ENCODE peak calls at places on chromosomes 13 and 19, in nine cellular contexts. X is Peyer's patch; Y is IMR-90; G is body of pancreas; E is tibial artery; U is heart right ventricle; N is naive thymus-derived CD4-positive, alpha-beta T cell; V is psoas muscle; W is fibroblast of lung. A is an unnamed sample. For H3K4me1, the result is how much of the 10 kb centered on the place peaks cover.

GRCh38 chr13:44879452-44880058 is 109.7 kb downstream of the NUFIP1 start:
- DNase-seq in X (no peak), Y (peak), G (peak), E (no peak), U (no peak), N (peak), V (no peak), W (peak), A (no peak)

GRCh38 chr13:37014609-37015008 is 14.0 kb downstream of the EXOSC8 start:
- DNase-seq in X (no peak), Y (peak), G (no peak), E (no peak), U (no peak), N (no peak), V (no peak), W (peak), A (no peak)

GRCh38 chr13:93183302-93183701 is 43.3 kb upstream of the GPC6 start:
- DNase-seq in X (no peak), Y (no peak), G (no peak), E (no peak), U (no peak), N (no peak), V (no peak), W (no peak), A (no peak)

GRCh38 chr19:46753420-46754155 is 7.3 kb upstream of the STRN4 start:
- DNase-seq in X (peak), Y (no peak), G (peak), E (no peak), U (peak), N (peak), V (peak), W (no peak), A (peak)

GRCh38 chr19:4191044-4191443 is 8.6 kb downstream of the ANKRD24 start:
- DNase-seq in X (no peak), Y (no peak), G (no peak), E (no peak), U (no peak), N (no peak), V (no peak), W (no peak), A (no peak)

GRCh38 chr19:15471639-15472101 is 7.3 kb upstream of the RASAL3 start:
- DNase-seq in X (no peak), Y (no peak), G (no peak), E (no peak), U (no peak), N (no peak), V (no peak), W (no peak), A (peak)

GRCh38 chr13:113845055-113845454 is 18.8 kb downstream of the GAS6 start:
- DNase-seq in X (peak), Y (no peak), G (no peak), E (peak), U (no peak), N (no peak), V (no peak), W (no peak), A (peak)

GRCh38 chr19:45195764-45196163 is 17.2 kb downstream of the BLOC1S3 start:
- DNase-seq in X (no peak), Y (peak), G (no peak), E (no peak), U (no peak), N (no peak), V (no peak), W (no peak), A (no peak)

GRCh38 chr13:36685912-36686311 is 12.1 kb downstream of the SERTM1 start:
- DNase-seq in X (no peak), Y (peak), G (no peak), E (no peak), U (no peak), N (no peak), V (no peak), W (no peak), A (peak)

GRCh38 chr13:20465218-20465879 is 60.3 kb downstream of the CRYL1 start:
- DNase-seq in X (no peak), Y (peak), G (no peak), E (no peak), U (no peak), N (no peak), V (no peak), W (peak), A (no peak)

GRCh38 chr19:17681505-17682125 is 6.5 kb downstream of the UNC13A start:
- DNase-seq in X (no peak), Y (peak), G (no peak), E (no peak), U (peak), N (peak), V (peak), W (peak), A (peak)

GRCh38 chr13:24491853-24492252 is 20.7 kb downstream of the PARP4 start:
- DNase-seq in X (no peak), Y (no peak), G (no peak), E (no peak), U (no peak), N (no peak), V (no peak), W (no peak), A (no peak)

GRCh38 chr13:55244991-55245644 is 1895.6 kb upstream of the PRR20A start:
- DNase-seq in X (no peak), Y (no peak), G (peak), E (no peak), U (no peak), N (no peak), V (no peak), W (peak), A (no peak)

GRCh38 chr13:112725346-112726017 is 35.6 kb downstream of the ATP11A start:
- DNase-seq in X (peak), Y (peak), G (no peak), E (no peak), U (no peak), N (peak), V (peak), W (no peak), A (no peak)

GRCh38 chr13:23979361-23980159 is 82.3 kb upstream of the C1QTNF9B start:
- DNase-seq in X (peak), Y (peak), G (peak), E (peak), U (peak), N (no peak), V (peak), W (peak), A (peak)

GRCh38 chr13:50358221-50358620 is 343.0 kb downstream of the KCNRG start:
- DNase-seq in X (no peak), Y (no peak), G (peak), E (no peak), U (no peak), N (no peak), V (no peak), W (peak), A (no peak)

GRCh38 chr19:49335071-49335783 is at the start of gene CD37:
- DNase-seq in X (peak), Y (no peak), G (no peak), E (peak), U (no peak), N (peak), V (no peak), W (no peak), A (peak)

GRCh38 chr19:3983936-3984583 is 1.2 kb downstream of the EEF2 start:
- DNase-seq in X (peak), Y (peak), G (peak), E (peak), U (no peak), N (no peak), V (peak), W (peak), A (no peak)

GRCh38 chr19:6017576-6017975 is 39.6 kb upstream of the RANBP3 start:
- DNase-seq in X (no peak), Y (no peak), G (no peak), E (no peak), U (no peak), N (no peak), V (no peak), W (no peak), A (peak)

GRCh38 chr13:73355134-73355533 is 296.3 kb downstream of the KLF5 start:
- DNase-seq in X (no peak), Y (no peak), G (no peak), E (no peak), U (no peak), N (no peak), V (no peak), W (no peak), A (no peak)

GRCh38 chr13:102693781-102694180 is 1.1 kb downstream of the METTL21C start:
- DNase-seq in X (no peak), Y (peak), G (no peak), E (no peak), U (no peak), N (no peak), V (no peak), W (peak), A (no peak)

GRCh38 chr13:35712907-35713685 is 236.6 kb upstream of the MAB21L1 start:
- DNase-seq in X (no peak), Y (peak), G (no peak), E (no peak), U (no peak), N (no peak), V (no peak), W (peak), A (no peak)

GRCh38 chr19:50549927-50550593 is 18.2 kb downstream of the LRRC4B start:
- DNase-seq in X (no peak), Y (no peak), G (no peak), E (no peak), U (no peak), N (no peak), V (no peak), W (no peak), A (no peak)

GRCh38 chr19:46727036-46727501 is 10.2 kb upstream of the PRKD2 start:
- DNase-seq in X (no peak), Y (no peak), G (no peak), E (no peak), U (no peak), N (no peak), V (no peak), W (no peak), A (no peak)

GRCh38 chr13:67137044-67137735 is 92.9 kb downstream of the PCDH9 start:
- DNase-seq in X (no peak), Y (peak), G (no peak), E (no peak), U (no peak), N (no peak), V (no peak), W (peak), A (no peak)

GRCh38 chr13:36006347-36006746 is 124.8 kb downstream of the DCLK1 start:
- DNase-seq in X (no peak), Y (no peak), G (no peak), E (no peak), U (no peak), N (no peak), V (no peak), W (peak), A (no peak)

GRCh38 chr13:97386832-97387486 is 47.0 kb upstream of the RAP2A start:
- DNase-seq in X (peak), Y (no peak), G (peak), E (no peak), U (no peak), N (no peak), V (no peak), W (no peak), A (peak)

GRCh38 chr13:49464621-49465325 is 20.7 kb downstream of the SETDB2 start:
- DNase-seq in X (no peak), Y (peak), G (peak), E (no peak), U (no peak), N (no peak), V (no peak), W (peak), A (no peak)

GRCh38 chr19:51572415-51572814 is 1.3 kb downstream of the ZNF175 start:
- DNase-seq in X (no peak), Y (peak), G (no peak), E (no peak), U (no peak), N (no peak), V (no peak), W (no peak), A (no peak)

DNA sequence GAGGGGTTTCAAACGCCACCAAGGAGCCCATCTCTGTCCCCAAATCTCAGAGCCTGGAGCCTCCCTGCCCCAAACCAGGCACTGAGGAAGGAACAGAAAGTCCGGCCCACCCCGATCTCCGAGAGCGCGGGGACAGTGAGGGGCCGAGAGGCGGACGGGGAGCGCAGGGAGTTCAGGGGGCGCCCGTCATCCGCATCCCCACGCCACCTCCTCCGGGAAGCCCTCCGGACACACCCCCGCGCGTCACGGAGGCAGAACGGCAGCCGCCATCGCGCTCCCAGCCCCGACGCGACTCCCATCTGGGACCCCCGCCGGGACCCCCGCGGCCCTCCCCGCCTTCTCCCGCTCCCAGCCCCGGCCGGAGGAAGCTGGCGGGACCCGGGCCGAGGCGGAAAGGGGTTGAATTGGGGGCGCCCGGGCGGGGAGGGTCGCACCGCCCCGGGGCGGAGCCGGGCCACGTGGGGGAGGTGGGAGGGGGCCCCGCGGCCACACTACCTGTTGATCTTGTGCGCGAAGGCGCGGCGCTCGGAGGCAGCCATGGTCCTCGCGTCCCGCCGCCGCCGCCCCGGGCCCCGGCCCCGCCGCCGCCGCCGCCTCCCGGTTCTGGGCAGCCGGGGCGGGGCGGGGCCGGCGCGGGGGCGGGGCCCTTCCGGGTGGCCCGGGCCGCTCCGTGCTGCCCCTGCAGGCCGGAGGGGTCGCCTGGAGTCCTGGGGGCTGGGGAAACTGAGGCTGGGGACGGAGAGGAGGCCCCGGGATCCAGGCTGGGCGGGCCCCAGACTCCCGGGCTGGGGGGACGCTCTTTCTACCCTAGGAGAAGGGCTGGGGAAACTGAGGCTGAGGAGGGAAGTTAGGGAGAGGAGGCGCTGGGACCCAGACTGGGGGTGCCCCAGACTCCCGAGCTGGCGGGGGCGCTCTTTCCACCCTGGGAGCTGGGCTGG is at the start of gene DOCK6:
- DNase-seq in X (peak), Y (no peak), G (peak), E (no peak), U (peak), N (no peak), V (peak), W (no peak), A (peak)
- H3K4me3 ChIP-seq in X (peak), Y (peak), G (peak), E (peak), U (peak), N (no peak), V (peak), W (peak), A (peak)

GRCh38 chr19:32877323-32877912 is 7.9 kb upstream of the SLC7A9 start:
- DNase-seq in X (no peak), Y (no peak), G (no peak), E (peak), U (no peak), N (no peak), V (no peak), W (no peak), A (no peak)
- H3K27ac ChIP-seq in X (peak), Y (no peak), G (no peak), E (no peak), U (no peak), N (no peak), V (no peak), W (no peak), A (no peak)

GRCh38 chr19:36139473-36140288 is at the start of gene CAPNS1:
- DNase-seq in X (peak), Y (peak), G (peak), E (peak), U (peak), N (peak), V (peak), W (peak), A (peak)
- H3K4me1 ChIP-seq in X (under half), Y (under half), G (under half), E (under half), U (under half), N (under half), V (under half), W (under half), A (under half)

GRCh38 chr19:13051581-13052165 is 51.0 kb downstream of the LYL1 start:
- DNase-seq in X (peak), Y (peak), G (peak), E (peak), U (peak), N (peak), V (peak), W (peak), A (peak)
- H3K4me3 ChIP-seq in X (no peak), Y (no peak), G (no peak), E (peak), U (peak), N (no peak), V (peak), W (no peak), A (no peak)

DNA sequence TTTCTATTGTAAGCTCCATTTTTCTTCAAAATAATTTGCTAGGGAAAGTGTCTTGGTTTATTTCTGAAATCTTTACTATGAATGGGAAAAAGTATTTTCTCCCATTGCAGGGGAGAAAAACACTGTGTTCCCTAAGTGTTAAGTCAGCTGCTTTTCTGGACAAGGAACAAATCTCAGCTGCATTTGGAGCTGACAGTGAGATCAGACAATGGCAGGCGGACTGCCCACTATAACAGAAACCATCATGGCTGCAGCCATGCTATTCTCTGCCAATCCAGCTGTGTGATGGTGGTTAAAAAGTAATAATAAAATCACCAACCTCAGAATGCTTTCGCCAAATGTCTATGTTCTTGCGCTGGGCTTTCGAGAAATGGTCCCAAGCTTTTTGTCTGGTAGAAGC is 302.7 kb downstream of the DNAJC15 start:
- DNase-seq in X (no peak), Y (no peak), G (no peak), E (no peak), U (no peak), N (no peak), V (no peak), W (no peak), A (no peak)
- H3K27ac ChIP-seq in X (no peak), Y (no peak), G (no peak), E (no peak), U (no peak), N (no peak), V (no peak), W (no peak), A (no peak)

DNA sequence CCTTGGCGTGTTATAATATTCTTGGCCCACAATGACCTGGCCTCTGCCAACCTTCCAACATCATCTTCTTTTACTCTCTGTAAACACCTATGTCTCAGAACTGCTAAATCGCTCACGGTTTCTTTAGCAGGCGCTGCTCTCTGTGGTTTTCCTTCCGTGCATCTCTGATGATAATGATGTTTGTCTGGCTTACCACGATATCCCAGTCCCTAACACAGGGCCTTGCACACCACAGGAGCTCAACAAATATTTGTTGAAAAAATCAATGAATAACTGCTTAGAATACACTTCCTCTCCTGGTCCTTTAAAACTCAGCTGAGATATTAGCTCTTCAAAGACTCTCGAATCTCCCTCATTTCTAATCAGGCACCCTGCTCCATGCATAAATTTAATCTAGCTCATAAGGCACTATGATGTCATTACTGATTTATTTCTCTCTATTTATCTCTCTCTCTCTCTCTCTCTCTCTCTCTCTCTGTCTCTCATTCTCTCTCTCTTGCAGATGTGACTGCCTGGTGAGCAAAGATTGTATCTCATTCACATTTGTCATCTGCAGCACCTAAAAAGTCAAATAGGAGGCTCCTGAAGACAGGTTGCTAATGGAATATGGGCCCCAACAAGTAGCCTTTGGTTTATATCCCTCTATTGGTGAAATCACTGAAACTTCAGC is 206.4 kb downstream of the NHLRC3 start:
- DNase-seq in X (no peak), Y (no peak), G (no peak), E (no peak), U (no peak), N (no peak), V (no peak), W (no peak), A (no peak)
- H3K4me1 ChIP-seq in X (under half), Y (under half), G (under half), E (under half), U (under half), N (under half), V (under half), W (under half), A (under half)

GRCh38 chr19:7076151-7076550 is 6.6 kb downstream of the ZNF557 start:
- DNase-seq in X (no peak), Y (no peak), G (no peak), E (no peak), U (no peak), N (no peak), V (no peak), W (no peak), A (no peak)
- H3K4me3 ChIP-seq in X (no peak), Y (no peak), G (no peak), E (no peak), U (no peak), N (no peak), V (no peak), W (no peak), A (no peak)

GRCh38 chr13:25848822-25849740 is 202.7 kb downstream of the SHISA2 start:
- DNase-seq in X (no peak), Y (no peak), G (no peak), E (no peak), U (no peak), N (no peak), V (no peak), W (no peak), A (no peak)
- H3K27ac ChIP-seq in X (no peak), Y (no peak), G (no peak), E (no peak), U (no peak), N (no peak), V (no peak), W (no peak), A (no peak)